ENCODE peak calls at places on chromosomes 13 and 19, in ten cellular contexts. W is stimulated activated CD4-positive, alpha-beta T cell treated with anti-CD3 and anti-CD28 coated beads, Interleukin-15, amount 100 ng/mL, for 1 hour; G is GM04504; U is AG10803; C is RPMI8226; B is NAMALWA; J is HAP-1; F is activated CD4-positive, alpha-beta T cell treated with anti-CD3 and anti-CD28 coated beads, Interleukin-2, amount 50 U/mL, for 48 hours; Y is NCI-H1092; P is kidney tubule cell. Q is an unnamed sample.

GRCh38 chr13:98706446-98707110 is 45.9 kb downstream of the SLC15A1 start:
- DNase-seq in W (no peak), G (no peak), U (no peak), C (no peak), B (no peak), J (no peak), F (no peak), Y (no peak), P (peak; percentile 82), Q (no peak)

GRCh38 chr13:107799001-107799400 is 416.3 kb downstream of the LIG4 start:
- DNase-seq in W (no peak), G (no peak), U (peak; percentile 20), C (no peak), B (no peak), J (no peak), F (no peak), Y (no peak), P (no peak), Q (no peak)

GRCh38 chr19:2332341-2333026 is 4.0 kb downstream of the SPPL2B start:
- DNase-seq in W (no peak), G (no peak), U (peak; percentile 54), C (peak; percentile 41), B (peak; percentile 95), J (no peak), F (peak; percentile 13), Y (peak; percentile 53), P (no peak), Q (no peak)

GRCh38 chr13:112859817-112860190 is 109.2 kb upstream of the MCF2L start:
- DNase-seq in W (no peak), G (no peak), U (peak; percentile 6), C (no peak), B (peak; percentile 63), J (no peak), F (no peak), Y (no peak), P (peak; percentile 83), Q (peak; percentile 45)

GRCh38 chr19:27966390-27966816 is 1246.5 kb downstream of the UQCRFS1 start:
- DNase-seq in W (no peak), G (no peak), U (peak; percentile 21), C (peak; percentile 16), B (peak; percentile 53), J (peak; percentile 4), F (no peak), Y (no peak), P (peak; percentile 30), Q (no peak)

GRCh38 chr13:69264362-69265334 is 843.0 kb upstream of the ATXN8OS start:
- DNase-seq in W (no peak), G (no peak), U (no peak), C (peak; percentile 93), B (no peak), J (no peak), F (no peak), Y (no peak), P (no peak), Q (no peak)

GRCh38 chr13:28336193-28336657 is 158.7 kb downstream of the FLT1 start:
- DNase-seq in W (no peak), G (no peak), U (no peak), C (no peak), B (no peak), J (no peak), F (no peak), Y (no peak), P (no peak), Q (no peak)

GRCh38 chr13:94860981-94861407 is 148.6 kb upstream of the SOX21 start:
- DNase-seq in W (no peak), G (no peak), U (peak; percentile 21), C (no peak), B (peak; percentile 21), J (no peak), F (peak; percentile 4), Y (no peak), P (peak; percentile 48), Q (no peak)

GRCh38 chr13:77386880-77387606 is 60.1 kb upstream of the MYCBP2 start:
- DNase-seq in W (no peak), G (peak; percentile 80), U (peak; percentile 98), C (no peak), B (no peak), J (no peak), F (no peak), Y (no peak), P (peak; percentile 52), Q (no peak)

GRCh38 chr13:45490068-45490467 is 25.3 kb downstream of the COG3 start:
- DNase-seq in W (no peak), G (no peak), U (no peak), C (peak; percentile 7), B (peak; percentile 51), J (peak; percentile 11), F (no peak), Y (no peak), P (peak; percentile 4), Q (no peak)

GRCh38 chr13:27338816-27339215 is 68.2 kb downstream of the RASL11A start:
- DNase-seq in W (no peak), G (no peak), U (no peak), C (peak; percentile 36), B (peak; percentile 66), J (no peak), F (no peak), Y (no peak), P (no peak), Q (no peak)

Q was measured in activated effector memory CD4-positive, alpha-beta T cell treated with anti-CD3 and anti-CD28 coated beads, Interleukin-2, amount 50 U/mL, for 16 hours.